ENCODE peak calls at places on chromosomes 16 and 17, in eight cellular contexts. P is A549; T is CD8-positive, alpha-beta T cell; C is body of pancreas; S is heart right ventricle; Z is tibial artery; Y is heart left ventricle; I is psoas muscle. J is an unnamed sample.

GRCh38 chr17:5526821-5527598 is 40.6 kb downstream of the MIS12 start:
- DNase-seq in C (peak; percentile 45), S (peak; percentile 79), Y (peak; percentile 83), T (no peak), P (peak; percentile 90), I (peak; percentile 80), Z (peak; percentile 89), J (no peak)

GRCh38 chr17:73604046-73604445 is 40.2 kb downstream of the SDK2 start:
- DNase-seq in C (no peak), Z (no peak), S (no peak), I (no peak), T (no peak), Y (no peak), P (no peak), J (no peak)

GRCh38 chr17:70033165-70033564 is 41.9 kb upstream of the KCNJ16 start:
- DNase-seq in Z (no peak), S (no peak), P (no peak), C (no peak), I (no peak), T (no peak), Y (no peak), J (no peak)

GRCh38 chr16:72848759-72849664 is 198.9 kb downstream of the ZFHX3 start:
- DNase-seq in S (peak; percentile 89), Z (peak; percentile 98), P (peak; percentile 56), Y (peak; percentile 90), C (peak; percentile 90), T (no peak), I (peak; percentile 90), J (no peak)

GRCh38 chr17:82021728-82022309 is 859 bp downstream of the CENPX start:
- DNase-seq in Y (no peak), C (no peak), T (no peak), I (no peak), P (no peak), S (no peak), Z (no peak), J (peak; percentile 20)

GRCh38 chr17:82686366-82687324 is 11.9 kb downstream of the RAB40B start:
- DNase-seq in T (no peak), S (no peak), Y (no peak), Z (no peak), C (no peak), I (peak; percentile 4), P (no peak), J (no peak)

GRCh38 chr17:64534187-64534586 is 27.4 kb downstream of the CEP95 start:
- DNase-seq in S (no peak), T (no peak), Z (no peak), Y (no peak), I (no peak), C (no peak), P (peak; percentile 25), J (no peak)

GRCh38 chr16:75198135-75198600 is 8.8 kb downstream of the CTRB2 start:
- DNase-seq in Z (peak; percentile 34), S (no peak), T (no peak), I (no peak), P (no peak), C (no peak), Y (no peak), J (no peak)

GRCh38 chr17:263773-264172 is 82.3 kb upstream of the DOC2B start:
- DNase-seq in S (no peak), P (no peak), T (no peak), C (no peak), Z (peak; percentile 59), I (no peak), Y (peak; percentile 12), J (no peak)

GRCh38 chr16:79348521-79349306 is 251.8 kb downstream of the MAF start:
- DNase-seq in Z (no peak), Y (no peak), T (no peak), S (no peak), P (no peak), C (no peak), I (no peak), J (no peak)

GRCh38 chr17:66548158-66548557 is 245.7 kb downstream of the PRKCA start:
- DNase-seq in I (no peak), S (no peak), Y (no peak), C (no peak), T (peak; percentile 56), P (no peak), Z (no peak), J (peak; percentile 17)

GRCh38 chr16:47058295-47059086 is 85.0 kb upstream of the DNAJA2 start:
- DNase-seq in C (no peak), T (no peak), Y (no peak), I (no peak), S (no peak), Z (peak; percentile 28), P (no peak), J (no peak)

GRCh38 chr16:74657873-74658642 is 8.6 kb downstream of the RFWD3 start:
- DNase-seq in S (no peak), Z (no peak), C (peak; percentile 13), T (no peak), I (no peak), P (no peak), Y (no peak), J (no peak)

GRCh38 chr16:87830673-87831420 is 38.5 kb downstream of the SLC7A5 start:
- DNase-seq in C (no peak), Z (no peak), T (no peak), Y (no peak), I (no peak), P (no peak), S (no peak), J (no peak)

GRCh38 chr17:76273435-76273921 is 8.3 kb downstream of the UBALD2 start:
- DNase-seq in C (no peak), Y (no peak), P (no peak), T (no peak), S (no peak), I (no peak), Z (no peak), J (no peak)

GRCh38 chr16:67311607-67312449 is 14.7 kb downstream of the KCTD19 start:
- DNase-seq in T (no peak), I (peak; percentile 53), P (peak; percentile 92), Y (peak; percentile 37), Z (peak; percentile 66), S (peak; percentile 31), C (peak; percentile 16), J (no peak)

GRCh38 chr16:4604401-4604800 is 10.3 kb downstream of the UBALD1 start:
- DNase-seq in S (no peak), I (no peak), C (no peak), Z (no peak), P (no peak), Y (no peak), T (no peak), J (no peak)

GRCh38 chr17:67865438-67865837 is 40.1 kb downstream of the BPTF start:
- DNase-seq in T (no peak), Z (no peak), S (no peak), I (no peak), C (no peak), Y (no peak), P (no peak), J (no peak)

GRCh38 chr17:65359016-65359415 is 202.4 kb downstream of the AXIN2 start:
- DNase-seq in S (no peak), I (no peak), Y (no peak), P (no peak), Z (no peak), T (no peak), C (no peak), J (no peak)

GRCh38 chr16:3027488-3027795 is 3.6 kb downstream of the THOC6 start:
- DNase-seq in S (no peak), Y (no peak), T (no peak), P (no peak), C (no peak), Z (no peak), I (no peak), J (no peak)

GRCh38 chr17:82064433-82065192 is 991 bp downstream of the DUS1L start:
- DNase-seq in C (no peak), I (peak; percentile 10), S (no peak), Z (no peak), Y (peak; percentile 24), P (no peak), T (no peak), J (no peak)

GRCh38 chr16:9124908-9125584 is 33.6 kb downstream of the HAPSTR1 start:
- DNase-seq in S (no peak), P (no peak), Y (no peak), T (no peak), Z (no peak), C (no peak), I (no peak), J (no peak)
- H3K4me1 ChIP-seq in S (peaks cover 32% of the 10 kb centered on the region), P (peaks cover 73% of the 10 kb centered on the region), Y (peaks cover 67% of the 10 kb centered on the region), T (peaks cover 40% of the 10 kb centered on the region), Z (peaks cover 43% of the 10 kb centered on the region), C (peaks cover 12% of the 10 kb centered on the region), I (peaks cover 27% of the 10 kb centered on the region), J (peaks cover 40% of the 10 kb centered on the region)

GRCh38 chr17:50534979-50535326 is 2.4 kb downstream of the EPN3 start:
- DNase-seq in S (no peak), I (no peak), C (no peak), Z (no peak), Y (no peak), P (no peak), T (no peak), J (no peak)
- H3K4me1 ChIP-seq in S (peaks cover 20% of the 10 kb centered on the region), I (peaks cover 14% of the 10 kb centered on the region), C (peaks cover 84% of the 10 kb centered on the region), Z (peaks cover 32% of the 10 kb centered on the region), Y (peaks cover 41% of the 10 kb centered on the region), P (peaks cover 36% of the 10 kb centered on the region), T (peaks cover 21% of the 10 kb centered on the region), J (peaks cover 20% of the 10 kb centered on the region)

DNA sequence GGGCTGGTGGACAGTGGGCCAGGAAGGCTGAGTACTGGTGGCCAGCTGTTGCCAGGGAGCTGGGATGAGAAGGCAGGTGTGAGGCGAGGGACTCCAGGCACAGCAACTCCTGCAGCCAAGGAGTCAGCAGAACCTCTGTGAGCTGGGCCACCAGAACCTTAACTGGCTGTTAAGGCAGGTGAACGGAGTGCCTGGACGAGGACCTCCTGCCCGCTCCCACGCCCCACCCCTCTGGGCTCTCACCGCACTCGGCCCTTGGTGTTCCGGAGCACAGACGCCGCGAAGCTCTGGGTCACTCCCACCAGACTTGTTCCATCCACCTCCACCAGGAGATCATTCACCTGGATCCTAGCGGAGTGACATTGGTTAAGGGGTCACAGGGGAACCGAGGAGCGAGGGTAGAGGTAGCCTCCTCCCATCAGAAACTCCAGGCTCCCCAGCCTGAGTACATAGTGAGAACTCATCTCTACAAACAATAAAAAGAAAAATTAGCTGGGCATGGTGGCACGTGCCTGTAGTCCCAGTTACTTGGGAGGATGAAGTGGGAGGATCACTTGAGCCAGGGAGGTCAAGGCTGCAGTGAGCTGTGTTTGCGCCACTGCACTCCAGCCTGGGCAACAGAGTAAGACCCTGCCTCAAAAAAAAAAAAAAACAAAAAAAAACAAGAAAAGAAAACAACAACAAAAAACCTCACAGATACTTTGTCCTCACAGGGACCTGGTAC is 9.3 kb downstream of the PPP1R9B start:
- DNase-seq in C (no peak), Z (no peak), Y (no peak), S (no peak), P (no peak), T (no peak), I (no peak), J (no peak)
- H3K4me1 ChIP-seq in C (peaks cover 4% of the 10 kb centered on the region), Z (peaks cover 19% of the 10 kb centered on the region), Y (peaks cover 57% of the 10 kb centered on the region), S (peaks cover 50% of the 10 kb centered on the region), P (peaks cover 18% of the 10 kb centered on the region), T (peaks cover 61% of the 10 kb centered on the region), I (peaks cover 13% of the 10 kb centered on the region), J (peaks cover 82% of the 10 kb centered on the region)

GRCh38 chr17:40310882-40311391 is 2.0 kb downstream of the RARA start:
- DNase-seq in T (peak; percentile 46), C (no peak), Y (peak; percentile 77), P (no peak), Z (no peak), I (peak; percentile 27), S (no peak), J (no peak)
- H3K4me1 ChIP-seq in T (peaks cover 86% of the 10 kb centered on the region), C (peaks cover 70% of the 10 kb centered on the region), Y (peaks cover 93% of the 10 kb centered on the region), P (peaks cover 95% of the 10 kb centered on the region), Z (peaks cover 93% of the 10 kb centered on the region), I (peaks cover 84% of the 10 kb centered on the region), S (peaks cover 83% of the 10 kb centered on the region), J (peaks cover 84% of the 10 kb centered on the region)